ENCODE peak calls at places on chromosomes 1 and 21, in eight cellular contexts. P is GM12878, G is K562, R is HCT116, N is endothelial cell of umbilical vein, S is H1, Y is HepG2, J is SK-N-SH. T is an unnamed sample.

GRCh38 chr1:61378498-61379180 is 296.3 kb downstream of the NFIA start:
- DNase-seq in P (no peak), G (no peak), R (no peak), N (no peak), S (no peak), Y (no peak), J (no peak), T (no peak)

GRCh38 chr1:15620155-15620545 is 2.9 kb downstream of the DDI2 start:
- DNase-seq in P (no peak), G (peak), R (no peak), N (peak), S (no peak), Y (no peak), J (no peak), T (no peak)

GRCh38 chr1:220827445-220828210 is 40.9 kb downstream of the MTARC1 start:
- DNase-seq in P (no peak), G (no peak), R (no peak), N (peak), S (no peak), Y (no peak), J (no peak), T (no peak)

GRCh38 chr1:171107257-171107940 is 16.7 kb downstream of the FMO3 start:
- DNase-seq in P (no peak), G (no peak), R (no peak), N (no peak), S (no peak), Y (no peak), J (no peak), T (no peak)

GRCh38 chr1:57916034-57916433 is 492.2 kb upstream of the DAB1 start:
- DNase-seq in P (no peak), G (no peak), R (no peak), N (no peak), S (no peak), Y (no peak), J (no peak), T (no peak)

GRCh38 chr1:65147424-65148177 is 402 bp upstream of the AK4 start:
- DNase-seq in P (no peak), G (peak), R (no peak), N (peak), S (peak), Y (no peak), J (peak), T (peak)

GRCh38 chr1:5746611-5747427 is 245.4 kb downstream of the NPHP4 start:
- DNase-seq in P (no peak), G (no peak), R (no peak), N (no peak), S (peak), Y (no peak), J (no peak), T (no peak)

GRCh38 chr21:27817902-27818623 is 851.2 kb upstream of the ADAMTS5 start:
- DNase-seq in P (no peak), G (no peak), R (no peak), N (no peak), S (no peak), Y (no peak), J (no peak), T (no peak)

GRCh38 chr1:165011947-165012346 is 344.6 kb downstream of the LMX1A start:
- DNase-seq in P (no peak), G (no peak), R (no peak), N (no peak), S (no peak), Y (no peak), J (no peak), T (no peak)

GRCh38 chr21:32735524-32735923 is 7.7 kb upstream of the SYNJ1 start:
- DNase-seq in P (no peak), G (no peak), R (no peak), N (no peak), S (no peak), Y (no peak), J (no peak), T (peak)

GRCh38 chr1:236502972-236503639 is 20.7 kb upstream of the LGALS8 start:
- DNase-seq in P (no peak), G (peak), R (peak), N (peak), S (peak), Y (peak), J (no peak), T (peak)

GRCh38 chr1:8562881-8563865 is 245.3 kb downstream of the SLC45A1 start:
- DNase-seq in P (no peak), G (peak), R (no peak), N (peak), S (no peak), Y (peak), J (no peak), T (no peak)

GRCh38 chr1:8343464-8344001 is 25.6 kb downstream of the SLC45A1 start:
- DNase-seq in P (no peak), G (no peak), R (peak), N (peak), S (no peak), Y (peak), J (no peak), T (no peak)

GRCh38 chr1:84842748-84843231 is 50.2 kb downstream of the LPAR3 start:
- DNase-seq in P (no peak), G (no peak), R (no peak), N (no peak), S (no peak), Y (no peak), J (no peak), T (no peak)

GRCh38 chr1:84845357-84845756 is 47.6 kb downstream of the LPAR3 start:
- DNase-seq in P (no peak), G (no peak), R (no peak), N (no peak), S (no peak), Y (no peak), J (no peak), T (no peak)

GRCh38 chr1:84841971-84842370 is 51.0 kb downstream of the LPAR3 start:
- DNase-seq in P (no peak), G (no peak), R (no peak), N (no peak), S (no peak), Y (no peak), J (no peak), T (no peak)

GRCh38 chr1:84847253-84848247 is 45.5 kb downstream of the LPAR3 start:
- DNase-seq in P (no peak), G (peak), R (peak), N (peak), S (no peak), Y (peak), J (peak), T (no peak)

DNA sequence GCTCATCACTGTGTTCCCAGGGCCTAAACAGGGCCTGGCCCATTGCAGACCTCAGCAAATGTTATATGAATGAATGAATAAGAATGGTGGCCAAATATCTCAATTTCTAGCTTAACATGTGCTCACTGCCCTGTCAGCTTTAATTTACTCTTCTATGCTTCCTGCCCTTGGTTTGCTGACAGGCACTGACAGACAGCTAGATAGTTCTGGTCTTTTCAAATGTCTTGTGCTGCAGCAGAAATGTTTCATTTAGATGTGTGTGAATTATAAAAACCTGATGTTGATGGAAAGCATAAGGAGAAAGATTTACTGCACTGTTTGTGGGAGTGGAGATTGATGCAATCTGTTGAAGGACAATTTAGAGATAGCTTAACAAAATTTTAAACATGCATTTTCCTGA is 48.9 kb downstream of the LPAR3 start:
- DNase-seq in P (no peak), G (no peak), R (no peak), N (no peak), S (no peak), Y (no peak), J (no peak), T (no peak)
- TF ChIP-seq POLR2AphosphoS5 in P (no peak), G (no peak), R (no peak), N (no peak), S (no peak), Y (no peak), J (no peak), T (no peak)

GRCh38 chr1:147084273-147085096 is 87.8 kb downstream of the PRKAB2 start:
- DNase-seq in P (peak), G (peak), R (no peak), N (peak), S (peak), Y (peak), J (peak), T (peak)
- H2AFZ ChIP-seq in P (peak), G (peak), R (no peak), N (peak), S (peak), Y (peak), J (peak), T (peak)

GRCh38 chr1:162562452-162562828 is 918 bp downstream of the UAP1 start:
- DNase-seq in P (no peak), G (peak), R (no peak), N (peak), S (no peak), Y (peak), J (no peak), T (no peak)
- TF ChIP-seq POLR2AphosphoS5 in P (no peak), G (no peak), R (no peak), N (no peak), S (no peak), Y (no peak), J (no peak), T (no peak)

GRCh38 chr21:45254557-45254930 is 33.2 kb downstream of the POFUT2 start:
- DNase-seq in P (no peak), G (no peak), R (no peak), N (no peak), S (no peak), Y (no peak), J (no peak), T (no peak)

GRCh38 chr21:45253633-45254556 is 33.8 kb downstream of the POFUT2 start:
- DNase-seq in P (no peak), G (no peak), R (no peak), N (no peak), S (peak), Y (no peak), J (no peak), T (no peak)

GRCh38 chr21:45256912-45257672 is 30.6 kb downstream of the POFUT2 start:
- DNase-seq in P (no peak), G (peak), R (no peak), N (peak), S (peak), Y (no peak), J (peak), T (no peak)

GRCh38 chr21:45256021-45256911 is 31.4 kb downstream of the POFUT2 start:
- DNase-seq in P (no peak), G (no peak), R (no peak), N (no peak), S (peak), Y (no peak), J (peak), T (no peak)

GRCh38 chr21:45255381-45256020 is 32.2 kb downstream of the POFUT2 start:
- DNase-seq in P (no peak), G (peak), R (peak), N (no peak), S (peak), Y (peak), J (peak), T (no peak)
- H2AFZ ChIP-seq in P (no peak), G (peak), R (no peak), N (no peak), S (no peak), Y (no peak), J (no peak), T (no peak)

DNA sequence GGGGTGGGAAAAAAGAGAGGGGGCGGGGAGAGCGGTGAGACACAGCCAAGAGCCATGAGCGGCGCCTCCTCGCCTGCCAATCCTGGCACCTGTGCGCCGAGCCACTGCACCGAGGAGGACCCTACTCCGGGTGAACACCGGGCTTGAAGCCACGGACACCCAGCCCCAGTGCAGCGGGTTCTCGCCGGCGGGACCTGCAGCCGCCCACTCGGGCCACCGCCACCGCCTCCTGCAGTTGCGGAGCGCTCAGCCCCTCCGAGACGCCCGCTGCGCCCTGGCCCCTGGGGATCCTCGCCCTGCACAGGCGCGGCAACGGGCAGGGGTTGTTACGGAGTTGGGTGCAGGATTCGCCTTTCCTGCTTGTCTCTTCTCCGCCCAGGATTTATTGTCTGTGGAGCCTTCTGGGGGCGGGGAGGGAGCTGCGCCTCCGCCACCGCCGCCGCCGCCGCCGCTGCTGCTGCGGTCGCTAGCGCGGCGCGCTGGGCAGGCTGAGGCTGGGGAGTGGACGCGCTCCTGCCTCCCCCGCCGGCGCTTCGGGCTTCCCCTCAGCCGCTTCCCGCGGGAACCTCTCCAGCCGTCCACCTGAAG is at the start of gene LRRC7:
- DNase-seq in P (no peak), G (peak), R (no peak), N (peak), S (peak), Y (no peak), J (peak), T (peak)
- TF ChIP-seq POLR2AphosphoS5 in P (no peak), G (no peak), R (no peak), N (no peak), S (no peak), Y (no peak), J (no peak), T (no peak)

DNA sequence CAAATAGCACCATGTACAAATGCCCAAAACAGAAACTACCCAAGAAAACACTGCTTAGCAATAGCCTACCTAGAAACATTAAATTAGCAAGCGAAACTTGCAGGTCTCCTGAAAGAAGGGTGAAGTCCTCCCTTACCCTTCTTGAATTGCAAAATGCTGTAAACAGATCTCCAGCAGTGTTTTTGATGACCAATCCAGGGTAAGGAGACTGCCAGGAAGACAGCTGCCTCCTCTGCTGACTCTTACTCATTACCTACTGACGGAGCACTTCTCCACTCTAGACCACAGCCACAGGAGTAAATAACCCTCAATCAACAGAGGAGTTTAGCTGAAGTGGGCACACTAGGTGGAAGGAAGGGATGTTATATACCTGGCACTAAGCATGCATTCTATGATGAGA is 32.2 kb upstream of the GADD45A start:
- DNase-seq in P (no peak), G (peak), R (no peak), N (peak), S (no peak), Y (no peak), J (no peak), T (peak)
- H2AFZ ChIP-seq in P (no peak), G (peak), R (no peak), N (peak), S (no peak), Y (no peak), J (no peak), T (no peak)

DNA sequence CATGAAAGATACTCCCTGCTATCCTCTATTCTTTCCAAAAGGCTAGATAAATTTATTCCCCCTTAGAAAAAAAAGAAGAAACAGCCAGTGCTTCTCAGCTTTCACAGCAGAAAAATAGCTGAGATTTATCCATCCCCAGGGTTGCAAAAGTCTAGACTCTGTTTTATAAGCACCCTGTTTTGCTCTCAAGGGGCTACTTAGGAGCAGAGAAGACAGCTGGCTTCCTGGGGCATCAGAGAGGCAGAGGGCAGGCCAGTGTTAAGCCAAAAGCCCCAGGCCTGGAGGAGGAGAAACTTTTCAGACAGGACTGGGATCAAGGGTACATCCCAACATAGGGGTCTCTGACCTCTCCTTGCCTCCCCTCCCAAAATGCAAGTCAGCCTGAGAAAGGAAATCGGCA is 3.9 kb downstream of the LAMB3 start:
- DNase-seq in P (no peak), G (no peak), R (no peak), N (no peak), S (no peak), Y (no peak), J (no peak), T (no peak)
- TF ChIP-seq POLR2AphosphoS5 in P (no peak), G (no peak), R (no peak), N (no peak), S (no peak), Y (no peak), J (no peak), T (no peak)

GRCh38 chr1:94014635-94015488 is 105.6 kb upstream of the GCLM start:
- DNase-seq in P (no peak), G (peak), R (no peak), N (no peak), S (no peak), Y (no peak), J (no peak), T (no peak)
- H2AFZ ChIP-seq in P (no peak), G (no peak), R (no peak), N (no peak), S (no peak), Y (no peak), J (no peak), T (no peak)

GRCh38 chr21:28822064-28822402 is 170.6 kb downstream of the LTN1 start:
- DNase-seq in P (no peak), G (no peak), R (no peak), N (peak), S (no peak), Y (no peak), J (no peak), T (no peak)

GRCh38 chr21:28821276-28822063 is 171.2 kb downstream of the LTN1 start:
- DNase-seq in P (no peak), G (no peak), R (no peak), N (peak), S (no peak), Y (no peak), J (no peak), T (no peak)

GRCh38 chr21:28823464-28823863 is 169.2 kb downstream of the LTN1 start:
- DNase-seq in P (no peak), G (no peak), R (no peak), N (no peak), S (no peak), Y (no peak), J (no peak), T (no peak)

GRCh38 chr21:28826569-28826968 is 166.1 kb downstream of the LTN1 start:
- DNase-seq in P (no peak), G (no peak), R (no peak), N (no peak), S (no peak), Y (no peak), J (no peak), T (no peak)

DNA sequence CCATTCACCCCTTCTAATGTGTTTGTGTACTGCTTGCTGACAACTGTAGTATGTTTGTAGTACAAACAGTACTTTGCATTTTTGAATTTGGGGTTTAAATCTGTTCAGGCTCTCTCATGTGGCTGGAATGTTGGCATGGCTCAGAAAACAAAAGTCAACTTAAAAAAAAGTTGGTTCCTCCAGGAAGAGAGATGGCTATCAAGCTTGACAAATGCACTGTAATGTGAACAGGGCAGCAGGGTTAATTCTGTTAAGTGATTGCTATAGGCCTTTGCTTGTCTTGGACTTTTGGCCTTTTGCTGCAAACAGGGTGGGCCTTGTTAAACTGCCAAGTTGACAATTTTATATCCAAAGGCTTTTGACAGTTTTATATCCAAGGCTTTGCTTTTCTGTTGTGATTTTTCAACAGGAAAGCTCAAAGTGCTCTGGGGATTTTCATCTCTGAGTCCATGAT is 169.8 kb downstream of the LTN1 start:
- DNase-seq in P (no peak), G (no peak), R (no peak), N (peak), S (no peak), Y (peak), J (peak), T (no peak)
- TF ChIP-seq POLR2AphosphoS5 in P (no peak), G (no peak), R (no peak), N (peak), S (no peak), Y (no peak), J (peak), T (no peak)

T was measured in GM23338.